ENCODE peak calls at places on chromosomes 16 and 17, in five cellular contexts. One of them, this sample, is unnamed.
A peak's percentile ranks its signal among the peaks of the same experiment; 100 is the strongest.

GRCh38 chr16:22369221-22369811 is 5.1 kb downstream of the CDR2 start:
- DNase-seq in transverse colon: no peak
- DNase-seq in H1: no peak
- DNase-seq in CD8-positive, alpha-beta T cell: no peak
- DNase-seq in CD4-positive, alpha-beta memory T cell: peak; percentile 42
- DNase-seq in this sample: no peak

GRCh38 chr17:73393962-73394361 is 82.2 kb upstream of the CDC42EP4 start:
- DNase-seq in CD8-positive, alpha-beta T cell: no peak
- DNase-seq in H1: no peak
- DNase-seq in CD4-positive, alpha-beta memory T cell: no peak
- DNase-seq in transverse colon: no peak
- DNase-seq in this sample: no peak

GRCh38 chr17:74776044-74776962 is at the start of gene NAT9:
- DNase-seq in CD4-positive, alpha-beta memory T cell: peak; percentile 97
- DNase-seq in H1: peak; percentile 100
- DNase-seq in transverse colon: peak; percentile 99
- DNase-seq in CD8-positive, alpha-beta T cell: peak; percentile 97
- DNase-seq in this sample: peak; percentile 99

GRCh38 chr17:49575524-49576120 is at the start of gene NXPH3:
- DNase-seq in transverse colon: peak; percentile 74
- DNase-seq in CD8-positive, alpha-beta T cell: peak; percentile 31
- DNase-seq in H1: peak; percentile 97
- DNase-seq in CD4-positive, alpha-beta memory T cell: peak; percentile 60
- DNase-seq in this sample: peak; percentile 66

GRCh38 chr17:62800580-62800979 is 7.5 kb downstream of the MARCHF10 start:
- DNase-seq in CD4-positive, alpha-beta memory T cell: no peak
- DNase-seq in transverse colon: no peak
- DNase-seq in H1: peak; percentile 41
- DNase-seq in CD8-positive, alpha-beta T cell: no peak
- DNase-seq in this sample: no peak

GRCh38 chr17:40516581-40517285 is 15.3 kb upstream of the TNS4 start:
- DNase-seq in CD8-positive, alpha-beta T cell: no peak
- DNase-seq in transverse colon: peak; percentile 46
- DNase-seq in H1: no peak
- DNase-seq in CD4-positive, alpha-beta memory T cell: peak; percentile 90
- DNase-seq in this sample: peak; percentile 61

GRCh38 chr17:42266462-42266861 is 9.7 kb downstream of the STAT5B start:
- DNase-seq in H1: no peak
- DNase-seq in CD8-positive, alpha-beta T cell: no peak
- DNase-seq in CD4-positive, alpha-beta memory T cell: no peak
- DNase-seq in transverse colon: no peak
- DNase-seq in this sample: no peak

GRCh38 chr16:55543470-55543869 is 23.0 kb upstream of the CAPNS2 start:
- DNase-seq in CD8-positive, alpha-beta T cell: no peak
- DNase-seq in H1: no peak
- DNase-seq in transverse colon: no peak
- DNase-seq in CD4-positive, alpha-beta memory T cell: no peak
- DNase-seq in this sample: no peak

GRCh38 chr17:81210868-81211267 is 11.9 kb downstream of the CEP131 start:
- DNase-seq in CD8-positive, alpha-beta T cell: no peak
- DNase-seq in transverse colon: no peak
- DNase-seq in H1: no peak
- DNase-seq in CD4-positive, alpha-beta memory T cell: no peak
- DNase-seq in this sample: no peak

GRCh38 chr17:43070872-43071271 is 45.8 kb downstream of the RND2 start:
- DNase-seq in H1: no peak
- DNase-seq in CD8-positive, alpha-beta T cell: no peak
- DNase-seq in transverse colon: no peak
- DNase-seq in CD4-positive, alpha-beta memory T cell: no peak
- DNase-seq in this sample: no peak

GRCh38 chr17:48591435-48592077 is 1.5 kb upstream of the HOXB3 start:
- DNase-seq in H1: no peak
- DNase-seq in CD8-positive, alpha-beta T cell: no peak
- DNase-seq in transverse colon: no peak
- DNase-seq in CD4-positive, alpha-beta memory T cell: no peak
- DNase-seq in this sample: peak; percentile 8

GRCh38 chr17:74217036-74217725 is 3.8 kb downstream of the TTYH2 start:
- DNase-seq in H1: no peak
- DNase-seq in transverse colon: no peak
- DNase-seq in CD8-positive, alpha-beta T cell: no peak
- DNase-seq in CD4-positive, alpha-beta memory T cell: no peak
- DNase-seq in this sample: no peak

GRCh38 chr17:73562896-73563295 is 81.3 kb downstream of the SDK2 start:
- DNase-seq in H1: no peak
- DNase-seq in CD4-positive, alpha-beta memory T cell: no peak
- DNase-seq in transverse colon: no peak
- DNase-seq in CD8-positive, alpha-beta T cell: no peak
- DNase-seq in this sample: no peak

GRCh38 chr16:55711959-55712876 is 56.4 kb downstream of the SLC6A2 start:
- DNase-seq in transverse colon: peak; percentile 40
- DNase-seq in CD8-positive, alpha-beta T cell: no peak
- DNase-seq in CD4-positive, alpha-beta memory T cell: peak; percentile 52
- DNase-seq in H1: peak; percentile 81
- DNase-seq in this sample: peak; percentile 65

GRCh38 chr17:29573871-29574731 is 5.6 kb downstream of the TP53I13 start:
- DNase-seq in H1: no peak
- DNase-seq in CD8-positive, alpha-beta T cell: no peak
- DNase-seq in transverse colon: peak; percentile 8
- DNase-seq in CD4-positive, alpha-beta memory T cell: no peak
- DNase-seq in this sample: no peak

GRCh38 chr16:74726736-74727135 is 26.1 kb upstream of the MLKL start:
- DNase-seq in CD4-positive, alpha-beta memory T cell: no peak
- DNase-seq in CD8-positive, alpha-beta T cell: no peak
- DNase-seq in transverse colon: peak; percentile 29
- DNase-seq in H1: peak; percentile 86
- DNase-seq in this sample: no peak

GRCh38 chr16:1977875-1978268 is 3.4 kb downstream of the NOXO1 start:
- DNase-seq in transverse colon: no peak
- DNase-seq in H1: no peak
- DNase-seq in CD4-positive, alpha-beta memory T cell: no peak
- DNase-seq in CD8-positive, alpha-beta T cell: no peak
- DNase-seq in this sample: no peak

GRCh38 chr17:66487933-66488572 is 185.6 kb downstream of the PRKCA start:
- DNase-seq in transverse colon: no peak
- DNase-seq in CD4-positive, alpha-beta memory T cell: no peak
- DNase-seq in CD8-positive, alpha-beta T cell: no peak
- DNase-seq in H1: no peak
- DNase-seq in this sample: no peak

DNA sequence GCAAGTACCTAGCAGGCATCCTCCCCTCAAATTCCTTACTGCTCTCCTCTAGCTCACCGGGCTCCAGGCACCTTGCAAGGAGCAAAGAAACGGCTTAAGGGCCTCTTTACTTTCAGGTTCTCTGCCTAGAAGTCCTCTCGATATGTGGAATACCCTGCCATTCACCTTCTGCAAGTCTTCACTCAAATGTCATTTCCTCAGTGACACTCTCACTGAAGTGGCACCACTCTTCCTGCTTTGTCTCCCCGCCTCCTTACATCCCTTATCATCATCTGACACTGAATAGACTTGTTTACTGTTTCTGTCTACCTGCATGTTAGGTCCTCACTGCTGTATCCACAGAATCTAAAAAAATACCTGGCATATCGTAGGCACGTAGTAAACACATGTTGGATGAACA is 948 bp downstream of the SLC7A6OS start:
- DNase-seq in CD8-positive, alpha-beta T cell: no peak
- DNase-seq in H1: no peak
- DNase-seq in transverse colon: no peak
- DNase-seq in CD4-positive, alpha-beta memory T cell: no peak
- DNase-seq in this sample: no peak
- H3K27ac ChIP-seq in CD8-positive, alpha-beta T cell: peak overlapping the region; percentile 81
- H3K27ac ChIP-seq in H1: no peak overlapping the region
- H3K27ac ChIP-seq in transverse colon: peak overlapping the region; percentile 88
- H3K27ac ChIP-seq in CD4-positive, alpha-beta memory T cell: peak overlapping the region; percentile 77
- H3K27ac ChIP-seq in this sample: peak overlapping the region; percentile 83

DNA sequence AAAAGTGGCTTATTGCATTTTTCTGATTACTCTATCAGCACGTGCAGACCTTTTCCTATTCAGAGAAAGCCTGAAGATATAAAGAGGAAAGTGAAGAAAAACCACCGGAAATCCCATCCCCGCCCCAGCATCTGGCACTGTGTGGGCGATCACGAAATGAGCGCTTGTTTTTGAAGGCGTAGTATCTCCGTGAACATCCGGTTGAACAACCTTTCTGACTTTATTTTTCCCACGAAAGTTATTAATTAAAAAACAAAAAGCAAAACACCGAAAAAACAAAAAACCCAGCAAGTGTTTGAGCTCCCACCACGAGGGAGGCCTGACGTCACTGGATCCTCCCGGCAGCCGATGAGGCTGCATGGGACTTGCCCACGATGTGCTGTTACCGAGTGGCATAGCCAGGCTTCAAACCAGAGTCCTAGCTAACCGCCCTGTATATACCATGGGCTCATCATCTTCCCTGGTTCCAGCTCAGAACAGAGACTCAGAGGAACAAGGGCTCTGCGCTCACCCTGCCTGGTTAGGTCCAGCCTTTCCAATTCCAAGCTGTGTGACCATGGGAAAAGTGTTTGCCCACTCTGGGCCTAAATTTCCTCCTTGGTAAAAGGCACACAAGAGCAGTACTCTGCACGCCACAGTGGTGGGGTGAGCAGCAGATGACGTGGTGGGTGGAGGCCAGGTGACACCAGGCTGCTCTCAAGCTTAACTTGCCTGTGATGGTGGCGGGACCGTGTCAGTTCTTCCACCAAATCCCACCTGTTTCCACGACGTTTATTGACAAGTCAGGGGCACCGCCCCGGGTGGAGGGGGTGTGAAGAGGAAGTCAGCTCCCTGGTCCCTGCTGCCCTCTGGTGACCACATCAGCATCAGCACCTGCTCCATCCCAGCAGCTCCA is 34.3 kb upstream of the IL21R start:
- DNase-seq in transverse colon: peak; percentile 88
- DNase-seq in CD8-positive, alpha-beta T cell: peak; percentile 73
- DNase-seq in H1: peak; percentile 88
- DNase-seq in CD4-positive, alpha-beta memory T cell: peak; percentile 96
- DNase-seq in this sample: peak; percentile 79
- H3K4me3 ChIP-seq in transverse colon: no peak overlapping the region
- H3K4me3 ChIP-seq in CD8-positive, alpha-beta T cell: peak overlapping the region; percentile 11
- H3K4me3 ChIP-seq in H1: no peak overlapping the region
- H3K4me3 ChIP-seq in CD4-positive, alpha-beta memory T cell: no peak overlapping the region
- H3K4me3 ChIP-seq in this sample: peak overlapping the region; percentile 23

DNA sequence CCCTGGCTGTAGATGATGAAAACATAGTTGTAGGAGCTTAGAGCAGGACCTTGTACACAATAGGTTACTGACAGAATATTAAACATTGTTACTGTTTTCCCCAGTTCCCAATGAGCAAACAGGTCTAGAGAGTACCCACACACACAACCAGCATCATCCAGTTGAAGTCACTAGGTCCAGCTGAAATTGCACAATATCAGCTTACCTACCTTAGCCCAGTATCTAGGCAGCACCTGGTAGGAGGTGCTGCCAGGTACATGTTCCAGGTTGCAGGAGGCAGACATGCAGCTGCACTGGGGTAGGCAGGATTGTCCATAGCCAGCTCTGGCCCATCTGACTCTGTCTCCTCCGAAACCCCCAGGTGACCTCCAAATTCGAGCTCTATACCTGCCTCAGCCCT is 1.5 kb upstream of the SYCE1L start:
- DNase-seq in H1: no peak
- DNase-seq in CD8-positive, alpha-beta T cell: no peak
- DNase-seq in transverse colon: no peak
- DNase-seq in CD4-positive, alpha-beta memory T cell: no peak
- DNase-seq in this sample: no peak
- H3K36me3 ChIP-seq in H1: peaks cover 43% of the 10 kb centered on the region
- H3K36me3 ChIP-seq in CD8-positive, alpha-beta T cell: peaks cover 26% of the 10 kb centered on the region
- H3K36me3 ChIP-seq in transverse colon: no peaks in the 10 kb centered on the region
- H3K36me3 ChIP-seq in CD4-positive, alpha-beta memory T cell: peaks cover 47% of the 10 kb centered on the region
- H3K36me3 ChIP-seq in this sample: peaks cover 28% of the 10 kb centered on the region

GRCh38 chr17:78391843-78392242 is 13.4 kb downstream of the PGS1 start:
- DNase-seq in H1: no peak
- DNase-seq in transverse colon: no peak
- DNase-seq in CD4-positive, alpha-beta memory T cell: no peak
- DNase-seq in CD8-positive, alpha-beta T cell: no peak
- DNase-seq in this sample: no peak

GRCh38 chr17:78384479-78385175 is 6.2 kb downstream of the PGS1 start:
- DNase-seq in CD8-positive, alpha-beta T cell: no peak
- DNase-seq in H1: no peak
- DNase-seq in transverse colon: no peak
- DNase-seq in CD4-positive, alpha-beta memory T cell: no peak
- DNase-seq in this sample: no peak

GRCh38 chr17:78391051-78391431 is 12.6 kb downstream of the PGS1 start:
- DNase-seq in transverse colon: no peak
- DNase-seq in CD4-positive, alpha-beta memory T cell: no peak
- DNase-seq in H1: no peak
- DNase-seq in CD8-positive, alpha-beta T cell: no peak
- DNase-seq in this sample: no peak

GRCh38 chr17:78390241-78391050 is 12.0 kb downstream of the PGS1 start:
- DNase-seq in CD4-positive, alpha-beta memory T cell: no peak
- DNase-seq in H1: no peak
- DNase-seq in CD8-positive, alpha-beta T cell: no peak
- DNase-seq in transverse colon: no peak
- DNase-seq in this sample: no peak

GRCh38 chr17:78387982-78388941 is 9.8 kb downstream of the PGS1 start:
- DNase-seq in CD8-positive, alpha-beta T cell: no peak
- DNase-seq in transverse colon: peak; percentile 37
- DNase-seq in CD4-positive, alpha-beta memory T cell: no peak
- DNase-seq in H1: no peak
- DNase-seq in this sample: no peak
- H3K27ac ChIP-seq in CD8-positive, alpha-beta T cell: no peak overlapping the region
- H3K27ac ChIP-seq in transverse colon: peak overlapping the region; percentile 91
- H3K27ac ChIP-seq in CD4-positive, alpha-beta memory T cell: no peak overlapping the region
- H3K27ac ChIP-seq in H1: no peak overlapping the region
- H3K27ac ChIP-seq in this sample: no peak overlapping the region